ENCODE peak calls at places on chromosomes 12 and 14, in nine cellular contexts. B, Y, T, V, Q, Z, M, L and R are unnamed samples.

GRCh38 chr12:63021126-63021525 is 86.2 kb upstream of the PPM1H start:
- DNase-seq in B (no peak), Y (no peak), T (no peak), V (no peak), Q (no peak), Z (no peak), M (no peak), L (no peak), R (no peak)

GRCh38 chr12:58314610-58315009 is 373.2 kb downstream of the ATP23 start:
- DNase-seq in B (no peak), Y (no peak), T (no peak), V (peak), Q (no peak), Z (no peak), M (no peak), L (no peak), R (no peak)

GRCh38 chr12:104588048-104588942 is 131.5 kb downstream of the CHST11 start:
- DNase-seq in B (no peak), Y (no peak), T (no peak), V (peak), Q (no peak), Z (no peak), M (no peak), L (no peak), R (no peak)

GRCh38 chr12:47277972-47278448 is 198.3 kb upstream of the AMIGO2 start:
- DNase-seq in B (no peak), Y (no peak), T (no peak), V (peak), Q (no peak), Z (no peak), M (no peak), L (no peak), R (no peak)

GRCh38 chr12:109147954-109148353 is 31.6 kb downstream of the ACACB start:
- DNase-seq in B (no peak), Y (no peak), T (peak), V (no peak), Q (no peak), Z (no peak), M (no peak), L (no peak), R (no peak)

GRCh38 chr14:100617715-100618693 is 30.8 kb upstream of the BEGAIN start:
- DNase-seq in B (no peak), Y (peak), T (no peak), V (peak), Q (no peak), Z (no peak), M (no peak), L (no peak), R (peak)

GRCh38 chr12:93061414-93062099 is 132.5 kb upstream of the EEA1 start:
- DNase-seq in B (no peak), Y (peak), T (no peak), V (no peak), Q (no peak), Z (no peak), M (no peak), L (no peak), R (no peak)

GRCh38 chr12:117408161-117408791 is 46.9 kb upstream of the NOS1 start:
- DNase-seq in B (no peak), Y (no peak), T (peak), V (peak), Q (peak), Z (peak), M (no peak), L (no peak), R (no peak)

GRCh38 chr12:117732761-117733160 is 236.0 kb downstream of the KSR2 start:
- DNase-seq in B (no peak), Y (no peak), T (no peak), V (no peak), Q (no peak), Z (no peak), M (no peak), L (no peak), R (no peak)

GRCh38 chr12:132178801-132179401 is 34.6 kb downstream of the NOC4L start:
- DNase-seq in B (no peak), Y (no peak), T (no peak), V (no peak), Q (no peak), Z (no peak), M (no peak), L (no peak), R (no peak)

GRCh38 chr12:128387811-128388422 is 120.9 kb downstream of the TMEM132C start:
- DNase-seq in B (no peak), Y (no peak), T (peak), V (no peak), Q (peak), Z (peak), M (no peak), L (no peak), R (peak)

GRCh38 chr12:111276189-111276588 is 92.7 kb downstream of the PHETA1 start:
- DNase-seq in B (no peak), Y (no peak), T (no peak), V (no peak), Q (no peak), Z (no peak), M (no peak), L (no peak), R (no peak)

GRCh38 chr12:52202361-52203078 is 10.7 kb upstream of the KRT80 start:
- DNase-seq in B (no peak), Y (peak), T (no peak), V (peak), Q (no peak), Z (no peak), M (no peak), L (no peak), R (no peak)

GRCh38 chr12:111672822-111673381 is 12.9 kb downstream of the BRAP start:
- DNase-seq in B (no peak), Y (no peak), T (no peak), V (no peak), Q (no peak), Z (no peak), M (no peak), L (no peak), R (no peak)

GRCh38 chr12:51809193-51809592 is 39.3 kb downstream of the FIGNL2 start:
- DNase-seq in B (no peak), Y (no peak), T (no peak), V (no peak), Q (no peak), Z (no peak), M (no peak), L (no peak), R (no peak)

GRCh38 chr12:68200854-68201253 is 24.8 kb downstream of the IL26 start:
- DNase-seq in B (no peak), Y (no peak), T (no peak), V (peak), Q (no peak), Z (no peak), M (no peak), L (no peak), R (no peak)

GRCh38 chr14:95149441-95149840 is 7.9 kb downstream of the DICER1 start:
- DNase-seq in B (no peak), Y (no peak), T (no peak), V (no peak), Q (no peak), Z (no peak), M (no peak), L (no peak), R (no peak)

GRCh38 chr12:10001141-10001778 is 2.3 kb upstream of the CLEC1B start:
- DNase-seq in B (no peak), Y (no peak), T (no peak), V (no peak), Q (no peak), Z (no peak), M (no peak), L (no peak), R (no peak)

GRCh38 chr14:91369628-91370445 is 47.8 kb downstream of the CCDC88C start:
- DNase-seq in B (no peak), Y (no peak), T (no peak), V (no peak), Q (no peak), Z (no peak), M (peak), L (no peak), R (no peak)

GRCh38 chr14:95137804-95138167 is 19.5 kb downstream of the DICER1 start:
- DNase-seq in B (no peak), Y (no peak), T (peak), V (no peak), Q (peak), Z (no peak), M (no peak), L (no peak), R (no peak)

GRCh38 chr12:546265-546919 is 86.7 kb downstream of the B4GALNT3 start:
- DNase-seq in B (no peak), Y (no peak), T (no peak), V (no peak), Q (no peak), Z (no peak), M (no peak), L (no peak), R (no peak)

GRCh38 chr12:112664569-112664968 is 127.0 kb upstream of the RPH3A start:
- DNase-seq in B (no peak), Y (no peak), T (no peak), V (peak), Q (no peak), Z (peak), M (peak), L (no peak), R (no peak)

GRCh38 chr14:76926521-76927251 is 100.5 kb downstream of the LRRC74A start:
- DNase-seq in B (peak), Y (peak), T (no peak), V (peak), Q (no peak), Z (no peak), M (peak), L (peak), R (peak)

GRCh38 chr12:54251667-54252284 is 28.1 kb downstream of the CBX5 start:
- DNase-seq in B (no peak), Y (no peak), T (no peak), V (peak), Q (no peak), Z (peak), M (peak), L (no peak), R (no peak)

DNA sequence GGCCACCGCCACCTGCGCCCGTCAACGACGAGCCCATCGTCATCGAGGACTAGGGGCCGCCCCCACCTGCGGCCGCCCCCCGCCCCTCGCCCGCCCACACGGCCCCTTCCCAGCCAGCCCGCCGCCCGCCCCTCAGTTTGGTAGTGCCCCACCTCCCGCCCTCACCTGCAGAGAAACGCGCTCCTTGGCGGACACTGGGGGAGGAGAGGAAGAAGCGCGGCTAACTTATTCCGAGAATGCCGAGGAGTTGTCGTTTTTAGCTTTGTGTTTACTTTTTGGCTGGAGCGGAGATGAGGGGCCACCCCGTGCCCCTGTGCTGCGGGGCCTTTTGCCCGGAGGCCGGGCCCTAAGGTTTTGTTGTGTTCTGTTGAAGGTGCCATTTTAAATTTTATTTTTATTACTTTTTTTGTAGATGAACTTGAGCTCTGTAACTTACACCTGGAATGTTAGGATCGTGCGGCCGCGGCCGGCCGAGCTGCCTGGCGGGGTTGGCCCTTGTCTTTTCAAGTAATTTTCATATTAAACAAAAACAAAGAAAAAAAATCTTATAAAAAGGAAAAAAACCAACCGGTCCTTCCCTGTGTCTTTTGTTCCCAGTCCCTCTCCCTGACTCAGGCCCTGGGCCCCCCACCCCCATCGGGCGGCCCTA is 4.3 kb upstream of the CRIP2 start:
- DNase-seq in B (no peak), Y (no peak), T (no peak), V (no peak), Q (no peak), Z (no peak), M (no peak), L (no peak), R (no peak)
- H3K27ac ChIP-seq in B (no peak), Y (peak), T (no peak), V (no peak), Q (peak), Z (peak), M (no peak), L (no peak), R (peak)

DNA sequence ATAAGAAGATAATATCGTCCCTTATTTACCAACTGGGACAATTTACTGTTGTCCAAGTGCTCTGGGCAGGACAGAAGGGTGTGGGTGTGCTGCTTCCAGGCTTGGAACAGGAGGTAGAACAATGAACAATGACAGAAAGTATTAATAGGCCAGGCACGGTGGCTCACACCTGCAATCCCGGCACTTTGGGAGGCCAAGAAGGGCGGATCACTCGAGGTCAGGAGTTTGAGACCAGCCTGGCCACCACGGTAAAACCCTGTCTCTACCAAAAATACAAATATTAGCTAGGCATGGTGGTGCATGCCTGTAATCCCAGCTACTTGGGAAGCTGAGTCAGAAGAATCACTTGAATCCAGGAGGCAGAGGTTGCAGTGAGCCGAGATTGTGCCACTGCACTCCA is 2.5 kb downstream of the IFI27 start:
- DNase-seq in B (no peak), Y (no peak), T (no peak), V (no peak), Q (peak), Z (no peak), M (no peak), L (no peak), R (no peak)
- H3K27ac ChIP-seq in B (no peak), Y (peak), T (peak), V (no peak), Q (peak), Z (no peak), M (no peak), L (no peak), R (no peak)

GRCh38 chr14:89409961-89410360 is 7.1 kb downstream of the FOXN3 start:
- DNase-seq in B (no peak), Y (no peak), T (no peak), V (no peak), Q (no peak), Z (no peak), M (no peak), L (no peak), R (no peak)
- H3K27ac ChIP-seq in B (no peak), Y (peak), T (no peak), V (no peak), Q (peak), Z (no peak), M (no peak), L (no peak), R (peak)

GRCh38 chr14:56449670-56450213 is 129.9 kb upstream of the TMEM260 start:
- DNase-seq in B (no peak), Y (no peak), T (no peak), V (no peak), Q (no peak), Z (no peak), M (no peak), L (no peak), R (no peak)
- H3K27ac ChIP-seq in B (no peak), Y (no peak), T (no peak), V (no peak), Q (no peak), Z (no peak), M (no peak), L (no peak), R (no peak)

DNA sequence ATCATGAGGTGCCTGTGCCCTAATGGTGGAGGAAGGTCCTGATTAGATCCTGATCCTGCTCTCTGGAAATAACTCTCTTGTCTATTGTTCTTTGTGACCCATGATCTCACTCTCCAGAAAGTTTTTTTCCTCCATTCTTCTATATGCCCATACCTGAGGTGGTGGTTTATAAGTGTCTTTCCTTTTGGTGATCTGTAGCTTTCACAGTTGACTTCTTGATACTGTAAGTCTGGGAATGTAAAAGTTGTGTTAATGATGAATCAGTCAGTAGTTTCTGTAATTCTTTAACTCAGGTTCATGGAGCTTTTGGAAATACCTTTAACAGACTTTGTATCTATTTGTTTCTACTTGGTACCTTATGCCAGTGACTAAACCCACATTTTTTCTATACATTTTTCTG is 444.0 kb upstream of the FLRT2 start:
- DNase-seq in B (no peak), Y (no peak), T (no peak), V (no peak), Q (no peak), Z (no peak), M (no peak), L (no peak), R (no peak)
- H3K27ac ChIP-seq in B (no peak), Y (no peak), T (no peak), V (no peak), Q (no peak), Z (no peak), M (no peak), L (no peak), R (no peak)

GRCh38 chr12:32585680-32586079 is 93.4 kb upstream of the DNM1L start:
- DNase-seq in B (no peak), Y (no peak), T (no peak), V (no peak), Q (no peak), Z (no peak), M (no peak), L (no peak), R (no peak)

GRCh38 chr12:32587536-32588346 is 91.4 kb upstream of the DNM1L start:
- DNase-seq in B (no peak), Y (no peak), T (no peak), V (no peak), Q (no peak), Z (no peak), M (no peak), L (no peak), R (no peak)

GRCh38 chr12:32588604-32589003 is 90.5 kb upstream of the DNM1L start:
- DNase-seq in B (no peak), Y (no peak), T (no peak), V (no peak), Q (no peak), Z (no peak), M (no peak), L (no peak), R (no peak)

GRCh38 chr12:32586390-32586789 is 92.7 kb upstream of the DNM1L start:
- DNase-seq in B (no peak), Y (no peak), T (no peak), V (peak), Q (no peak), Z (no peak), M (no peak), L (no peak), R (no peak)

DNA sequence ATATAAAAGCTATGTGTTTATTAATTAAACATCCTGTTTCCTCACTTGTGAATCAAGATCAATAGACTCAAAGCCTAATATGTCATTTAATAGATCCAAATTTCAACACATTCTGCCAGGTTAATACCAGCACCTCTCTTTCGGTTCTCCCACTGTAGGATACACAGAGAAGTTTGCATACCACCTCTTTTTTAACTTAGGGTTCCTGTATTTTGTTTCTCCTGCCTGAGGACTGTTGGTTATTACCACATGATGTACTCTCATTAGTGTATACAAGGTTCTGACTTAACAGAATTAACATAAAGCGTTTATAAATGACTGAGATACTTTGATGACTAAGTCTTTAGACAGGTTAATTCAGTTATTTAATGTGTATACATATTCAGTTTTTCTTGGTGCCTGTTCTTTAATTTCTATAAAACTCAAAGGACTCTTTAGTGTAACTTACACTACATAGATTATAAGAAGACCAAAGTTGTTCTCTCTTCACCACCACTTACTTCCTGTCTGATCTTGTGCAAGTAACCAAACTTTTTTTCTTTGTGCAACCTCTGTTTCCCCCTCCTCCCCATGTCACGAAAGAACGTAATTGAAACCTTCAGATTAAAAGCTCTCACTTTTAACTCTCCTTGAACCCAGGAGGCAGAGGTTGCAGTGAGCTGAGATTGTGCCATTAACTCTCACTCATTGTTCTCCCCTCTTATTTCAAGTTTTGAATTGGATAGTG is 89.8 kb upstream of the DNM1L start:
- DNase-seq in B (no peak), Y (no peak), T (no peak), V (no peak), Q (no peak), Z (no peak), M (no peak), L (no peak), R (no peak)
- H3K27ac ChIP-seq in B (no peak), Y (no peak), T (no peak), V (no peak), Q (peak), Z (no peak), M (no peak), L (peak), R (no peak)

GRCh38 chr14:104675447-104675846 is 14.0 kb upstream of the INF2 start:
- DNase-seq in B (no peak), Y (no peak), T (no peak), V (no peak), Q (no peak), Z (no peak), M (no peak), L (no peak), R (no peak)

GRCh38 chr14:104676130-104676693 is 13.2 kb upstream of the INF2 start:
- DNase-seq in B (no peak), Y (no peak), T (no peak), V (no peak), Q (no peak), Z (no peak), M (no peak), L (no peak), R (no peak)

GRCh38 chr14:104677506-104678332 is 11.7 kb upstream of the INF2 start:
- DNase-seq in B (peak), Y (peak), T (peak), V (peak), Q (peak), Z (peak), M (no peak), L (no peak), R (peak)

GRCh38 chr14:104678346-104678745 is 11.1 kb upstream of the INF2 start:
- DNase-seq in B (no peak), Y (peak), T (peak), V (peak), Q (no peak), Z (peak), M (no peak), L (no peak), R (no peak)

DNA sequence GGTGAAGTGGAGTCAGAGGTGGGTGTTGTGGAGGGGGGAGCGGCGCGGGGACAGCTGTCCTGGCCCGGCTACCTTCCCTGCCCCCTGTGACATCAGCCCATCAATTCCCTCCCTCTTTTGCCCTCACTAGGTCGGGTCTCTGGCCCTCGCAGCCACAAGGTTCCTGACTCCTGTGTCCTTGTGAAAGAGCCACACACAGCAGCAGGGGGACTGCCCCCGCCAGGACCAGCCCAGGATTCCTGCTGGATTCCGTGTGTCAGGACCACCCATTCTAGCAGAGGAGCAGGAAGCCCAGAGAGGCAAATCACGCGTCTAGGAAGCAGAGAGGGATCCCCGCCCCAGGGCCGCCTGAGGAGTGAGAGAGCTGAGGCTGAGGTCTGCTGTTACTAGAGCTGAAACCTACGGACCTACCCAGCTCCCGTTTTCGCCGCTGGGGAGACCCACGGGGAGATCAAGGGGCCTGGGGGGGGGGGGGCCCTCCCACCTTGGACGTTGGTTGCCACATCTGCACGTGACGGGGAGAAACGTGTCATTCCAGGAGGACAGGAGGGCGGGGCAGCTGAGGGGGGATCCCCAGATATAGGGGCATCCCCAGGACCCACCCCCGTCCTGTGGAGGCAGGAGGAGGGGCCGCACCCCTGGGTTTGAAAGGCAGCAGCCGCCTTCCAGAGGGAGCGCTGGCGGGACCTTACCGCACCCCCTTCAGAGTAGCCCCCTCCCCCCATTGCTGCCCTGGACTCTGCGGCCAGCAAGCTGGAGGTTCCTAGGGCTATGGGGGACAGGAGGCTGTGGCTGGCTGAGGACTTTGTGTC is 12.5 kb upstream of the INF2 start:
- DNase-seq in B (no peak), Y (peak), T (peak), V (no peak), Q (no peak), Z (peak), M (no peak), L (no peak), R (no peak)
- H3K27ac ChIP-seq in B (peak), Y (peak), T (peak), V (peak), Q (peak), Z (peak), M (no peak), L (no peak), R (peak)